ENCODE peak calls at places on chromosomes 3 and 15, in seven cellular contexts. One of them, this sample, is unnamed.

GRCh38 chr3:197417451-197417850 is 119.0 kb upstream of the DLG1 start:
- DNase-seq in heart left ventricle: no peak
- DNase-seq in tibial nerve: no peak
- DNase-seq in adrenal gland: no peak
- DNase-seq in thyroid gland: no peak
- DNase-seq in A549: no peak
- DNase-seq in esophagus muscularis mucosa: no peak
- DNase-seq in this sample: no peak

GRCh38 chr3:63015614-63016016 is 140.4 kb upstream of the CADPS start:
- DNase-seq in thyroid gland: no peak
- DNase-seq in heart left ventricle: no peak
- DNase-seq in A549: peak
- DNase-seq in esophagus muscularis mucosa: no peak
- DNase-seq in tibial nerve: no peak
- DNase-seq in adrenal gland: no peak
- DNase-seq in this sample: no peak

GRCh38 chr3:94234177-94234788 is 171.4 kb downstream of the NSUN3 start:
- DNase-seq in heart left ventricle: no peak
- DNase-seq in A549: peak
- DNase-seq in tibial nerve: no peak
- DNase-seq in thyroid gland: no peak
- DNase-seq in adrenal gland: no peak
- DNase-seq in esophagus muscularis mucosa: no peak
- DNase-seq in this sample: peak

GRCh38 chr3:37996785-37997301 is 6.3 kb downstream of the VILL start:
- DNase-seq in A549: peak
- DNase-seq in adrenal gland: peak
- DNase-seq in esophagus muscularis mucosa: peak
- DNase-seq in tibial nerve: peak
- DNase-seq in thyroid gland: peak
- DNase-seq in heart left ventricle: no peak
- DNase-seq in this sample: peak

GRCh38 chr3:170840291-170840859 is 29.6 kb downstream of the RPL22L1 start:
- DNase-seq in tibial nerve: no peak
- DNase-seq in heart left ventricle: no peak
- DNase-seq in A549: no peak
- DNase-seq in esophagus muscularis mucosa: no peak
- DNase-seq in thyroid gland: no peak
- DNase-seq in adrenal gland: no peak
- DNase-seq in this sample: no peak

GRCh38 chr3:71510485-71510884 is 73.0 kb downstream of the FOXP1 start:
- DNase-seq in A549: peak
- DNase-seq in tibial nerve: no peak
- DNase-seq in thyroid gland: peak
- DNase-seq in adrenal gland: no peak
- DNase-seq in esophagus muscularis mucosa: no peak
- DNase-seq in heart left ventricle: no peak
- DNase-seq in this sample: no peak

GRCh38 chr15:36791849-36792618 is 212.6 kb downstream of the CDIN1 start:
- DNase-seq in adrenal gland: no peak
- DNase-seq in thyroid gland: no peak
- DNase-seq in tibial nerve: no peak
- DNase-seq in heart left ventricle: peak
- DNase-seq in esophagus muscularis mucosa: no peak
- DNase-seq in A549: no peak
- DNase-seq in this sample: no peak

GRCh38 chr3:141375381-141376301 is 7.3 kb downstream of the ZBTB38 start:
- DNase-seq in A549: no peak
- DNase-seq in tibial nerve: no peak
- DNase-seq in esophagus muscularis mucosa: no peak
- DNase-seq in heart left ventricle: no peak
- DNase-seq in thyroid gland: no peak
- DNase-seq in adrenal gland: no peak
- DNase-seq in this sample: no peak

GRCh38 chr15:51312754-51313390 is 25.5 kb downstream of the CYP19A1 start:
- DNase-seq in adrenal gland: no peak
- DNase-seq in A549: no peak
- DNase-seq in thyroid gland: no peak
- DNase-seq in tibial nerve: no peak
- DNase-seq in heart left ventricle: no peak
- DNase-seq in esophagus muscularis mucosa: no peak
- DNase-seq in this sample: no peak

GRCh38 chr15:95845862-95846515 is 484.5 kb upstream of the NR2F2 start:
- DNase-seq in adrenal gland: no peak
- DNase-seq in thyroid gland: no peak
- DNase-seq in A549: no peak
- DNase-seq in heart left ventricle: peak
- DNase-seq in esophagus muscularis mucosa: no peak
- DNase-seq in tibial nerve: peak
- DNase-seq in this sample: peak

GRCh38 chr15:52790166-52790708 is at the start of gene ONECUT1:
- DNase-seq in A549: peak
- DNase-seq in adrenal gland: peak
- DNase-seq in heart left ventricle: no peak
- DNase-seq in thyroid gland: peak
- DNase-seq in tibial nerve: no peak
- DNase-seq in esophagus muscularis mucosa: no peak
- DNase-seq in this sample: peak

GRCh38 chr3:72082776-72083477 is 298.0 kb upstream of the PROK2 start:
- DNase-seq in esophagus muscularis mucosa: no peak
- DNase-seq in A549: no peak
- DNase-seq in thyroid gland: no peak
- DNase-seq in tibial nerve: no peak
- DNase-seq in adrenal gland: no peak
- DNase-seq in heart left ventricle: no peak
- DNase-seq in this sample: no peak

GRCh38 chr15:81151389-81151788 is 17.3 kb downstream of the CFAP161 start:
- DNase-seq in adrenal gland: no peak
- DNase-seq in esophagus muscularis mucosa: peak
- DNase-seq in tibial nerve: no peak
- DNase-seq in heart left ventricle: no peak
- DNase-seq in A549: no peak
- DNase-seq in thyroid gland: no peak
- DNase-seq in this sample: no peak

GRCh38 chr15:81155375-81156218 is 21.5 kb downstream of the CFAP161 start:
- DNase-seq in thyroid gland: peak
- DNase-seq in A549: peak
- DNase-seq in adrenal gland: peak
- DNase-seq in heart left ventricle: no peak
- DNase-seq in tibial nerve: no peak
- DNase-seq in esophagus muscularis mucosa: no peak
- DNase-seq in this sample: peak

GRCh38 chr15:81156324-81156723 is 22.3 kb downstream of the CFAP161 start:
- DNase-seq in esophagus muscularis mucosa: no peak
- DNase-seq in adrenal gland: no peak
- DNase-seq in A549: no peak
- DNase-seq in tibial nerve: no peak
- DNase-seq in heart left ventricle: no peak
- DNase-seq in thyroid gland: no peak
- DNase-seq in this sample: no peak

GRCh38 chr15:81152799-81153198 is 18.7 kb downstream of the CFAP161 start:
- DNase-seq in adrenal gland: no peak
- DNase-seq in esophagus muscularis mucosa: peak
- DNase-seq in heart left ventricle: no peak
- DNase-seq in tibial nerve: no peak
- DNase-seq in A549: no peak
- DNase-seq in thyroid gland: no peak
- DNase-seq in this sample: no peak

GRCh38 chr15:81152339-81152738 is 18.3 kb downstream of the CFAP161 start:
- DNase-seq in heart left ventricle: no peak
- DNase-seq in esophagus muscularis mucosa: peak
- DNase-seq in tibial nerve: no peak
- DNase-seq in adrenal gland: no peak
- DNase-seq in thyroid gland: no peak
- DNase-seq in A549: no peak
- DNase-seq in this sample: no peak
- TF ChIP-seq CTCF in heart left ventricle: no peak
- TF ChIP-seq CTCF in esophagus muscularis mucosa: no peak
- TF ChIP-seq CTCF in tibial nerve: no peak
- TF ChIP-seq CTCF in adrenal gland: no peak
- TF ChIP-seq CTCF in thyroid gland: no peak
- TF ChIP-seq CTCF in A549: no peak
- TF ChIP-seq CTCF in this sample: no peak

GRCh38 chr15:40931300-40932142 is 2.4 kb downstream of the DLL4 start:
- DNase-seq in A549: no peak
- DNase-seq in heart left ventricle: peak
- DNase-seq in thyroid gland: no peak
- DNase-seq in tibial nerve: no peak
- DNase-seq in adrenal gland: no peak
- DNase-seq in esophagus muscularis mucosa: no peak
- DNase-seq in this sample: no peak

GRCh38 chr15:40934457-40934856 is 5.3 kb downstream of the DLL4 start:
- DNase-seq in A549: no peak
- DNase-seq in heart left ventricle: no peak
- DNase-seq in adrenal gland: no peak
- DNase-seq in thyroid gland: no peak
- DNase-seq in esophagus muscularis mucosa: no peak
- DNase-seq in tibial nerve: no peak
- DNase-seq in this sample: no peak

GRCh38 chr15:40932146-40932545 is 3.0 kb downstream of the DLL4 start:
- DNase-seq in tibial nerve: no peak
- DNase-seq in A549: no peak
- DNase-seq in thyroid gland: no peak
- DNase-seq in esophagus muscularis mucosa: no peak
- DNase-seq in heart left ventricle: no peak
- DNase-seq in adrenal gland: no peak
- DNase-seq in this sample: no peak

GRCh38 chr15:40932625-40933519 is 3.7 kb downstream of the DLL4 start:
- DNase-seq in tibial nerve: no peak
- DNase-seq in heart left ventricle: no peak
- DNase-seq in thyroid gland: no peak
- DNase-seq in esophagus muscularis mucosa: no peak
- DNase-seq in adrenal gland: no peak
- DNase-seq in A549: no peak
- DNase-seq in this sample: no peak

DNA sequence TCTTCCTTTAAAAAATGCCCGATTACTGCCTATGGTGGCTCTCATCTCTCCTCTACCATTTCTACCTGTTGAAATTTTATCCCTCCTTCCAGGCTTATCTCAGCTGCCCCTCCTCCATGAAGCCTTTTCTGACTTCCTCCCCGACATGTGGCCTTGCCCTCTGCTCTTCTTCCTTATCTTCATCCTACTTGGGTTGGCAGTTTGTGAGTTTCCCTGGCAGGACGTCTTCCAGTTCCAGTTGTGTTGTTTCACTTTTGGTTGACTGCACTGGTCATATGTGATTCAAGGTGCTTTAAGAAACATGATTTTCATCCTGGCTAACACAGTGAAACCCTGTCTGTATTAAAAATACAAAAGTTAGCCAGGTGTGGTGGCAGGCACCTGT is 4.4 kb downstream of the DLL4 start:
- DNase-seq in adrenal gland: no peak
- DNase-seq in thyroid gland: no peak
- DNase-seq in A549: no peak
- DNase-seq in tibial nerve: no peak
- DNase-seq in esophagus muscularis mucosa: no peak
- DNase-seq in heart left ventricle: no peak
- DNase-seq in this sample: no peak
- TF ChIP-seq POLR2A in adrenal gland: no peak
- TF ChIP-seq POLR2A in thyroid gland: no peak
- TF ChIP-seq POLR2A in A549: no peak
- TF ChIP-seq POLR2A in tibial nerve: no peak
- TF ChIP-seq POLR2A in esophagus muscularis mucosa: no peak
- TF ChIP-seq POLR2A in heart left ventricle: no peak
- TF ChIP-seq POLR2A in this sample: no peak

GRCh38 chr3:52108302-52109232 is 45.7 kb downstream of the POC1A start:
- DNase-seq in tibial nerve: no peak
- DNase-seq in A549: no peak
- DNase-seq in esophagus muscularis mucosa: no peak
- DNase-seq in heart left ventricle: peak
- DNase-seq in thyroid gland: no peak
- DNase-seq in adrenal gland: no peak
- DNase-seq in this sample: peak
- TF ChIP-seq CTCF in tibial nerve: no peak
- TF ChIP-seq CTCF in A549: no peak
- TF ChIP-seq CTCF in esophagus muscularis mucosa: peak
- TF ChIP-seq CTCF in heart left ventricle: peak
- TF ChIP-seq CTCF in thyroid gland: no peak
- TF ChIP-seq CTCF in adrenal gland: no peak
- TF ChIP-seq CTCF in this sample: peak

DNA sequence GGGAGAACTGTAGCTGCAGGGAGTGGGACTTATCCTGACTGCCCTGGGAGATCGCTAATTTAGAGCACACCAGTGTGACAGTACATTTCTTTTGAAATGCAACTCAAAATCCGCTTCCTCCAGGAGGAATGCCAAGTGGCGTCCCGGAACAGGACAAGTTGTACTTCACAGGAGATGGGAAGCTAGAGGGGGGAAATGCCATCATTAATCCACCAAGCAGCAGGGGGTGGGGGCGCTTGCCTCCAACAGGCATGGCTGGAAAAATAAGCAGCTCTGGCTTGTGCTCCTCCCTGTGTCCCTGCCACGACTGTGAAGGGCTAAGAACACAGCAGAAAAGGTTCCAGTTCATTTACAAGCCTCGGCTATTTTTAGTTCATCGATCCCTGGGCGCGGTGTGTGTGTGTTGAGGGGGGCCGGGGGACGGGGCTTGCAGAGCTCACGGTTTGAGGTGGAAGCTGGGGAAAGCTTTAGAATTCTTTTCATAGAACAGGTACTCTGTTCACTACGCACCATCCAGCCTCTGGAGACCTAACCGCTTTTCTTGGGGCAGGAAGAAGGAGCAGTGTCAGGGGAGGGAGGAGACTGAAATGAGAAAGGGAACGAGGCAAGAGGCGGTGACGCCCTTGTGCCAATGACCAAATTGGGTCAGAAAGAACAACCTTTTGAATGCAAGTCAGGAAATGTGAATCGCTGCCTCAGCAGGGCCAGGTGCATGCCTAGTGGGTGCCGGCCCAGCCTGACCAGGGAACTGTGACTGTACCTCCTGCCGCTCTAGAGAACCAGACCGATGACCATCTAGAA is 51.8 kb upstream of the DGKG start:
- DNase-seq in esophagus muscularis mucosa: peak
- DNase-seq in adrenal gland: peak
- DNase-seq in heart left ventricle: no peak
- DNase-seq in A549: peak
- DNase-seq in thyroid gland: peak
- DNase-seq in tibial nerve: peak
- DNase-seq in this sample: peak
- TF ChIP-seq POLR2A in esophagus muscularis mucosa: no peak
- TF ChIP-seq POLR2A in adrenal gland: no peak
- TF ChIP-seq POLR2A in heart left ventricle: no peak
- TF ChIP-seq POLR2A in A549: no peak
- TF ChIP-seq POLR2A in thyroid gland: peak
- TF ChIP-seq POLR2A in tibial nerve: no peak
- TF ChIP-seq POLR2A in this sample: no peak

GRCh38 chr3:78066287-78066686 is 1026.4 kb downstream of the ROBO2 start:
- DNase-seq in heart left ventricle: no peak
- DNase-seq in adrenal gland: no peak
- DNase-seq in A549: peak
- DNase-seq in esophagus muscularis mucosa: no peak
- DNase-seq in tibial nerve: no peak
- DNase-seq in thyroid gland: no peak
- DNase-seq in this sample: no peak
- TF ChIP-seq CTCF in heart left ventricle: no peak
- TF ChIP-seq CTCF in adrenal gland: no peak
- TF ChIP-seq CTCF in A549: no peak
- TF ChIP-seq CTCF in esophagus muscularis mucosa: no peak
- TF ChIP-seq CTCF in tibial nerve: no peak
- TF ChIP-seq CTCF in thyroid gland: no peak
- TF ChIP-seq CTCF in this sample: no peak

This sample was measured in testis.